ENCODE peak calls at places on chromosomes 13 and 19, in four cellular contexts. O is AG09309, G is GM23248, R is foreskin fibroblast. F is an unnamed sample.

GRCh38 chr19:15199652-15200574 is 882 bp downstream of the NOTCH3 start:
- DNase-seq in O (no peak), G (peak), R (peak), F (no peak)

GRCh38 chr13:97499181-97499580 is 65.2 kb downstream of the RAP2A start:
- DNase-seq in O (no peak), G (no peak), R (no peak), F (peak)

GRCh38 chr19:19040417-19040816 is 7.0 kb downstream of the ARMC6 start:
- DNase-seq in O (peak), G (peak), R (peak), F (peak)

GRCh38 chr13:114104626-114105350 is 27.6 kb downstream of the RASA3 start:
- DNase-seq in O (no peak), G (peak), R (no peak), F (no peak)

GRCh38 chr13:23427342-23428182 is 5.9 kb downstream of the SACS start:
- DNase-seq in O (peak), G (peak), R (peak), F (peak)

GRCh38 chr13:48333976-48334375 is 30.4 kb downstream of the RB1 start:
- DNase-seq in O (peak), G (peak), R (peak), F (no peak)

GRCh38 chr13:27953671-27954405 is 15.3 kb downstream of the CDX2 start:
- DNase-seq in O (peak), G (peak), R (peak), F (peak)

GRCh38 chr19:54364775-54365257 is at the start of gene LAIR1:
- DNase-seq in O (no peak), G (no peak), R (no peak), F (no peak)

GRCh38 chr19:40745402-40745780 is 4.9 kb downstream of the ACTMAP start:
- DNase-seq in O (no peak), G (peak), R (peak), F (peak)

GRCh38 chr13:113980489-113981064 is 6.7 kb upstream of the C13orf46 start:
- DNase-seq in O (no peak), G (no peak), R (no peak), F (no peak)

GRCh38 chr13:97004096-97004876 is 10.0 kb upstream of the OXGR1 start:
- DNase-seq in O (no peak), G (peak), R (peak), F (no peak)

GRCh38 chr19:48445256-48445605 is 552 bp upstream of the GRWD1 start:
- DNase-seq in O (peak), G (peak), R (peak), F (peak)

GRCh38 chr13:37959284-37959683 is 89.7 kb upstream of the TRPC4 start:
- DNase-seq in O (no peak), G (no peak), R (no peak), F (no peak)

GRCh38 chr19:2387367-2388288 is 27.6 kb downstream of the TMPRSS9 start:
- DNase-seq in O (no peak), G (no peak), R (no peak), F (no peak)

GRCh38 chr19:21677696-21678418 is 89.5 kb downstream of the ZNF100 start:
- DNase-seq in O (no peak), G (no peak), R (no peak), F (no peak)

GRCh38 chr13:52845766-52846566 is 2.5 kb downstream of the PCDH8 start:
- DNase-seq in O (no peak), G (peak), R (peak), F (peak)

GRCh38 chr13:39607876-39608275 is 4.9 kb upstream of the LHFPL6 start:
- DNase-seq in O (no peak), G (no peak), R (no peak), F (no peak)

GRCh38 chr13:84994582-84994981 is 804.6 kb downstream of the SLITRK6 start:
- DNase-seq in O (no peak), G (no peak), R (no peak), F (no peak)

GRCh38 chr13:44050450-44051063 is 170.9 kb downstream of the LACC1 start:
- DNase-seq in O (no peak), G (peak), R (no peak), F (no peak)

GRCh38 chr19:18340990-18341868 is 831 bp downstream of the PGPEP1 start:
- DNase-seq in O (no peak), G (peak), R (peak), F (peak)

GRCh38 chr13:113853518-113854237 is 10.2 kb downstream of the GAS6 start:
- DNase-seq in O (no peak), G (no peak), R (no peak), F (no peak)

GRCh38 chr13:93511011-93511410 is 284.4 kb downstream of the GPC6 start:
- DNase-seq in O (no peak), G (no peak), R (no peak), F (no peak)

GRCh38 chr13:111564657-111565056 is 244.2 kb downstream of the TEX29 start:
- DNase-seq in O (no peak), G (no peak), R (no peak), F (no peak)

GRCh38 chr13:36445806-36446423 is 13.6 kb downstream of the CCNA1 start:
- DNase-seq in O (no peak), G (no peak), R (no peak), F (no peak)

GRCh38 chr13:97111705-97112104 is 110.4 kb upstream of the MBNL2 start:
- DNase-seq in O (no peak), G (no peak), R (no peak), F (no peak)

GRCh38 chr13:23350009-23350408 is 83.5 kb downstream of the SACS start:
- DNase-seq in O (no peak), G (peak), R (no peak), F (no peak)

GRCh38 chr13:110650436-110650835 is 35.1 kb downstream of the NAXD start:
- DNase-seq in O (no peak), G (no peak), R (no peak), F (no peak)

GRCh38 chr13:106594986-106595385 is 27.0 kb upstream of the ARGLU1 start:
- DNase-seq in O (no peak), G (no peak), R (no peak), F (no peak)

GRCh38 chr19:35447870-35448492 is at the start of gene FFAR2:
- DNase-seq in O (no peak), G (no peak), R (no peak), F (no peak)
- H3K4me3 ChIP-seq in O (no peak), G (no peak), R (no peak), F (no peak)

GRCh38 chr19:5988520-5989387 is 10.8 kb upstream of the RANBP3 start:
- DNase-seq in O (no peak), G (no peak), R (no peak), F (no peak)

GRCh38 chr19:5990289-5990797 is 12.4 kb upstream of the RANBP3 start:
- DNase-seq in O (no peak), G (peak), R (no peak), F (no peak)

GRCh38 chr19:5991244-5991838 is 13.4 kb upstream of the RANBP3 start:
- DNase-seq in O (no peak), G (no peak), R (no peak), F (no peak)

GRCh38 chr19:5987077-5987818 is 9.3 kb upstream of the RANBP3 start:
- DNase-seq in O (peak), G (peak), R (peak), F (peak)

GRCh38 chr19:5989388-5990074 is 11.6 kb upstream of the RANBP3 start:
- DNase-seq in O (no peak), G (no peak), R (no peak), F (no peak)
- H3K4me3 ChIP-seq in O (no peak), G (no peak), R (no peak), F (no peak)

GRCh38 chr13:33543089-33543459 is 257.5 kb upstream of the STARD13 start:
- DNase-seq in O (no peak), G (no peak), R (no peak), F (no peak)
- H3K4me3 ChIP-seq in O (peak), G (peak), R (peak), F (peak)

DNA sequence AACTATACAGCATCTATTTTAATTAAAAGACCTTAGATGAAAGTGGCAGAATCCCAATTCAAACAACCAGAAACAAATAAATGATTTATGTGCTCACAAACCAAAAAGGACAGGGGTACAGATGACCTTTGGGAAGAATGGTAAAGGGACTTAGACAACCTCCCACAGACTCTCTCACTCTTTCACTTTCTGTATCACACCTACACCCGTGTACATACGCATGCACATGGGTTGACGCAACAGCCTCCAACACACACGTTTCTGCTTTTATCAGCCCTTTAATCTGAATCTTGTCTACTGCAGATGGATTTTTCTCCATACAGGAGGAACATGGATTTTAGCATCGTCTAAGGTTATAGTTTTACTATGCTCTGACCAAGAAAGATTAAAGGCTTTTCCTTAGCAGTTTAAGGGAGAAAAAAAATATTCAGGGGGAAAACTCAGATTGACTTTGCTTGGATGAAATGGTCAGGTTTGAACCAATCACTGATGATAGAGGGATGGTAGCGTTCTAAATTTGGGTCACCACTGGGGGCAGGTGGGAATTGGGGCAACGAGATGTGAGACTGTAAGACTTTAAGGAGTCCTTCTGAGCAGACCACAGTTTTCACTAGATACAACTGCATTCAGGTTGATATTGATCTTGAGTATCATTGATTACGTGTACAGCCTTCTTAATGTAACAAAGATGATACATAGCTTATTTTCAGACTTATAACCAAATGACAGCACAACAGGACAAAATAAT is 166.1 kb downstream of the ITGBL1 start:
- DNase-seq in O (no peak), G (no peak), R (no peak), F (no peak)
- H3K4me3 ChIP-seq in O (no peak), G (no peak), R (no peak), F (no peak)

DNA sequence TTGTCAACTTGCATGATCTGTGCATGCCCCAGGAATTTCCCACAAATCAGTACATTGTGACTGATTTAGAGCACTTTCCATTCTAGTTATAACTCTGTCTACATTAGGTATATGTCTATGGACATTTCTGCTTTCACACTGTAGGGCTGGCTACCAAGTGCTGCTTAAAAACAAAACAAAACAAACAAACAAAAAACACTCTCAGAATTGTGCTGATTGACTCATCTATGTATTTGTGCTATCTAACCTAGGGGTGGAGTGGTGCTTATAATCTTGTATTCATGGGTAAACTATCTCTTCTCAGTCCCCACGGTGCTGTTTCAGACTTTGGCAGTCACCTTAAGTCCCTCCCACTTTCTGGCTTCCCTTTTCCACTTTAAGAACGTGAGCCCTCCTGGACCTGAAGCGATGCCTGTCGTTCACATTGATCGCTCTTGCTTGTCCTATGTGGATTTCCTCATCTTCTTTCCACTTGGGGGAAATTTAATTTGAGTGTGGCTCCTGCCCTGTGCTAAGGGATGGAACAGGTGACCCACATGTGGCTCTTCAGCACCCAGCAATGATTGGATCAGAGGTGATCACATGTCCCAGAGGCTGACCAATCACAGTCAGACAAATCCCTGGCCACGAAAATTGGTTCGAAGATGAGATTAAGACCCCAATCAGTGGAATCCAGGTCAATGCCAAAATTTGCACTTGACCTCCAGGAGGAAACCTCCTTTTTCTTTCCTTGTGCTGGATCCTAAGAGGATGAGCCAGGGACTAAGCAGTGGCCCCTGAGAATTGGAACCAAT is 23.9 kb downstream of the AMER2 start:
- DNase-seq in O (no peak), G (no peak), R (no peak), F (no peak)
- H3K4me3 ChIP-seq in O (no peak), G (no peak), R (no peak), F (no peak)

DNA sequence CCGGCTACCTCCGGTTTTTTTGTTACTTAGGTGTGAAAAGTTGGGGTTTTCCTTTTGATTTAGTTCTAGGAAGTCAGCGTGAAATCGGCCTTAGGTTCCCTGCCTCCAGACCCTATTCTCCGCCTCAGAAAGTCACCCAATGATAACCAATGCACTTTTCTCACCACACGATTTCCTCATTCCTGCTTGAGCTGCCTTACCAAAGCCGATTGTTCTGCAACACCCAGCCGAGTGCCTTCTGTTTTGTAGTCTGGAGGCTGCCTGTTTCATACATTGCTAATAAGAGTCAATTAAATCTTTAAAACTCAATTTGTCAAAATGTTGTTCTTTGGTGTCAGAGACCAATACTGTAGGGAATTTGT is 39.7 kb downstream of the GJA3 start:
- DNase-seq in O (no peak), G (peak), R (no peak), F (no peak)
- H3K4me3 ChIP-seq in O (peak), G (peak), R (peak), F (peak)

GRCh38 chr19:57815247-57816075 is 748 bp upstream of the ZNF552 start:
- DNase-seq in O (no peak), G (no peak), R (no peak), F (no peak)
- H3K4me3 ChIP-seq in O (no peak), G (peak), R (peak), F (no peak)

GRCh38 chr13:45321230-45321629 is 19.8 kb downstream of the TPT1 start:
- DNase-seq in O (no peak), G (no peak), R (no peak), F (no peak)

GRCh38 chr13:45314822-45315221 is 26.2 kb downstream of the TPT1 start:
- DNase-seq in O (no peak), G (no peak), R (no peak), F (no peak)

GRCh38 chr13:45316996-45317395 is 24.0 kb downstream of the TPT1 start:
- DNase-seq in O (no peak), G (no peak), R (no peak), F (no peak)

GRCh38 chr13:45315520-45316167 is 25.3 kb downstream of the TPT1 start:
- DNase-seq in O (no peak), G (no peak), R (no peak), F (peak)

DNA sequence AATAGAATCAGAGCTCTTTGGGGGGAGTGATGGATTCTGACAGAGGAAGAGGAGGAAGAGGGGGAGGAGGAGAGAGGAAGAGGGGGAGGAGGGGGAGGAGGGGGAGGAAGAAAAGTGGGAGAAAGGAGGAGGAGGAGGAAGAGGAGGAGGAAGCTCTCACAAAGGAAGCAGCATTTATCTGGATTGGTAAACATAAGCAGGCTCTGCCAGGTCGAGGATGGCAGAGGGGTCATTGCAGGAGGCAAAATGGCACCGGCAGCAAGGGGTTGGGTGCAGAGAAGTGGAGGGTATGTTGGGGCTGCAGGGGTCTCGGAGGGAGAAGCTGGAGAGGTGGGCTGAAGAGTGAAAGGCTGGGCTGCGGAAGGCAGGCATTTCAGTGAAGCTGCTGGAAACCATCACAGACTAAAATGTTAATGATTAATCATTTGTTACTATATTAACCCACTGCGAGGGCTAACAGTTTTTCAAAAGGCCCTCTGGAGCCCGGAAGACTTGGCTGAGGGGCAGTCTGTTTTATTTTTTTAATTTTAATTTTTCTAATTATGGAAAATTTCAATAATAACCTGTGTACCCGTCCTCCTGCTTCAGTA is 24.7 kb downstream of the TPT1 start:
- DNase-seq in O (no peak), G (no peak), R (no peak), F (no peak)
- H3K4me3 ChIP-seq in O (no peak), G (no peak), R (no peak), F (no peak)

F was measured in MG63.